ENCODE peak calls at places on chromosomes 6 and 20, in eight cellular contexts. H is fibroblast of the aortic adventitia, T is SJSA1, Y is dorsolateral prefrontal cortex, K is cardiac muscle cell, X is T-helper 22 cell, N is psoas muscle, D is neural progenitor cell. B is an unnamed sample.

GRCh38 chr6:87102296-87102695 is 7.4 kb upstream of the CGA start:
- DNase-seq in T (no peak), D (no peak), X (no peak), K (peak), H (no peak), Y (no peak), N (no peak), B (no peak)

GRCh38 chr6:15511248-15512125 is 151.3 kb downstream of the DTNBP1 start:
- DNase-seq in D (no peak), N (peak), K (no peak), X (no peak), T (no peak), Y (peak), H (no peak), B (no peak)

GRCh38 chr6:163715846-163716245 is 301.3 kb downstream of the QKI start:
- DNase-seq in H (no peak), T (no peak), N (no peak), Y (no peak), X (no peak), D (no peak), K (no peak), B (no peak)

GRCh38 chr6:154487367-154488275 is 22.9 kb downstream of the CNKSR3 start:
- DNase-seq in K (no peak), N (no peak), Y (no peak), D (no peak), H (no peak), T (peak), X (no peak), B (no peak)

GRCh38 chr6:28812778-28813569 is 110.8 kb downstream of the TRIM27 start:
- DNase-seq in D (no peak), N (no peak), K (no peak), T (no peak), H (no peak), X (no peak), Y (no peak), B (no peak)

GRCh38 chr20:36549942-36550796 is 8.8 kb downstream of the MYL9 start:
- DNase-seq in N (no peak), Y (no peak), K (no peak), D (no peak), X (no peak), H (no peak), T (no peak), B (no peak)

GRCh38 chr6:70668499-70668812 is 773 bp downstream of the SMAP1 start:
- DNase-seq in X (no peak), K (peak), Y (peak), D (no peak), T (no peak), H (peak), N (no peak), B (no peak)

GRCh38 chr6:108874470-108875160 is 26.4 kb downstream of the ARMC2 start:
- DNase-seq in D (no peak), T (no peak), N (no peak), Y (no peak), H (peak), K (no peak), X (no peak), B (no peak)

B was measured in SK-N-MC.